ENCODE peak calls at places on chromosomes 13 and 19, in eight cellular contexts. One of them, this sample, is unnamed.

GRCh38 chr19:34253711-34254551 is 423 bp upstream of the GARRE1 start:
- DNase-seq in kidney: peak
- DNase-seq in astrocyte of the spinal cord: peak
- DNase-seq in stimulated activated CD4-positive, alpha-beta T cell treated with anti-CD3 and anti-CD28 coated beads, Interleukin-1b, Interleukin-23, amount 100 ng/mL, for 24 hours: no peak
- DNase-seq in EL: peak
- DNase-seq in BE2C: no peak
- DNase-seq in activated CD4-positive, CD25-positive, alpha-beta regulatory T cell treated with anti-CD3 and anti-CD28 coated beads, Interleukin-2, amount 50 U/mL, for 16 hours: peak
- DNase-seq in heart right ventricle: peak
- DNase-seq in this sample: no peak

GRCh38 chr19:8363803-8364771 is at the start of gene ANGPTL4:
- DNase-seq in astrocyte of the spinal cord: peak
- DNase-seq in stimulated activated CD4-positive, alpha-beta T cell treated with anti-CD3 and anti-CD28 coated beads, Interleukin-1b, Interleukin-23, amount 100 ng/mL, for 24 hours: peak
- DNase-seq in EL: peak
- DNase-seq in heart right ventricle: peak
- DNase-seq in BE2C: peak
- DNase-seq in activated CD4-positive, CD25-positive, alpha-beta regulatory T cell treated with anti-CD3 and anti-CD28 coated beads, Interleukin-2, amount 50 U/mL, for 16 hours: peak
- DNase-seq in kidney: peak
- DNase-seq in this sample: no peak

GRCh38 chr13:87042946-87043345 is 628.2 kb upstream of the SLITRK5 start:
- DNase-seq in activated CD4-positive, CD25-positive, alpha-beta regulatory T cell treated with anti-CD3 and anti-CD28 coated beads, Interleukin-2, amount 50 U/mL, for 16 hours: no peak
- DNase-seq in heart right ventricle: no peak
- DNase-seq in astrocyte of the spinal cord: peak
- DNase-seq in EL: no peak
- DNase-seq in kidney: no peak
- DNase-seq in BE2C: no peak
- DNase-seq in stimulated activated CD4-positive, alpha-beta T cell treated with anti-CD3 and anti-CD28 coated beads, Interleukin-1b, Interleukin-23, amount 100 ng/mL, for 24 hours: no peak
- DNase-seq in this sample: no peak

GRCh38 chr19:1949304-1950101 is 8.5 kb downstream of the CSNK1G2 start:
- DNase-seq in astrocyte of the spinal cord: no peak
- DNase-seq in heart right ventricle: no peak
- DNase-seq in kidney: peak
- DNase-seq in BE2C: no peak
- DNase-seq in EL: no peak
- DNase-seq in stimulated activated CD4-positive, alpha-beta T cell treated with anti-CD3 and anti-CD28 coated beads, Interleukin-1b, Interleukin-23, amount 100 ng/mL, for 24 hours: no peak
- DNase-seq in activated CD4-positive, CD25-positive, alpha-beta regulatory T cell treated with anti-CD3 and anti-CD28 coated beads, Interleukin-2, amount 50 U/mL, for 16 hours: no peak
- DNase-seq in this sample: no peak

GRCh38 chr19:47681936-47682335 is 31.3 kb upstream of the EHD2 start:
- DNase-seq in activated CD4-positive, CD25-positive, alpha-beta regulatory T cell treated with anti-CD3 and anti-CD28 coated beads, Interleukin-2, amount 50 U/mL, for 16 hours: no peak
- DNase-seq in BE2C: no peak
- DNase-seq in heart right ventricle: no peak
- DNase-seq in astrocyte of the spinal cord: no peak
- DNase-seq in EL: no peak
- DNase-seq in stimulated activated CD4-positive, alpha-beta T cell treated with anti-CD3 and anti-CD28 coated beads, Interleukin-1b, Interleukin-23, amount 100 ng/mL, for 24 hours: no peak
- DNase-seq in kidney: peak
- DNase-seq in this sample: no peak

GRCh38 chr19:30733826-30734550 is 361.8 kb downstream of the ZNF536 start:
- DNase-seq in EL: no peak
- DNase-seq in heart right ventricle: no peak
- DNase-seq in stimulated activated CD4-positive, alpha-beta T cell treated with anti-CD3 and anti-CD28 coated beads, Interleukin-1b, Interleukin-23, amount 100 ng/mL, for 24 hours: no peak
- DNase-seq in activated CD4-positive, CD25-positive, alpha-beta regulatory T cell treated with anti-CD3 and anti-CD28 coated beads, Interleukin-2, amount 50 U/mL, for 16 hours: no peak
- DNase-seq in astrocyte of the spinal cord: no peak
- DNase-seq in BE2C: no peak
- DNase-seq in kidney: no peak
- DNase-seq in this sample: no peak

GRCh38 chr13:110610955-110611595 is 4.3 kb upstream of the NAXD start:
- DNase-seq in BE2C: no peak
- DNase-seq in activated CD4-positive, CD25-positive, alpha-beta regulatory T cell treated with anti-CD3 and anti-CD28 coated beads, Interleukin-2, amount 50 U/mL, for 16 hours: no peak
- DNase-seq in kidney: no peak
- DNase-seq in EL: no peak
- DNase-seq in heart right ventricle: no peak
- DNase-seq in stimulated activated CD4-positive, alpha-beta T cell treated with anti-CD3 and anti-CD28 coated beads, Interleukin-1b, Interleukin-23, amount 100 ng/mL, for 24 hours: no peak
- DNase-seq in astrocyte of the spinal cord: no peak
- DNase-seq in this sample: peak

GRCh38 chr13:111281751-111282311 is 38.6 kb upstream of the TEX29 start:
- DNase-seq in heart right ventricle: peak
- DNase-seq in stimulated activated CD4-positive, alpha-beta T cell treated with anti-CD3 and anti-CD28 coated beads, Interleukin-1b, Interleukin-23, amount 100 ng/mL, for 24 hours: no peak
- DNase-seq in BE2C: no peak
- DNase-seq in kidney: no peak
- DNase-seq in EL: peak
- DNase-seq in astrocyte of the spinal cord: peak
- DNase-seq in activated CD4-positive, CD25-positive, alpha-beta regulatory T cell treated with anti-CD3 and anti-CD28 coated beads, Interleukin-2, amount 50 U/mL, for 16 hours: no peak
- DNase-seq in this sample: no peak

GRCh38 chr19:3852614-3853254 is 16.1 kb downstream of the ZFR2 start:
- DNase-seq in heart right ventricle: peak
- DNase-seq in kidney: no peak
- DNase-seq in stimulated activated CD4-positive, alpha-beta T cell treated with anti-CD3 and anti-CD28 coated beads, Interleukin-1b, Interleukin-23, amount 100 ng/mL, for 24 hours: no peak
- DNase-seq in BE2C: peak
- DNase-seq in activated CD4-positive, CD25-positive, alpha-beta regulatory T cell treated with anti-CD3 and anti-CD28 coated beads, Interleukin-2, amount 50 U/mL, for 16 hours: no peak
- DNase-seq in EL: peak
- DNase-seq in astrocyte of the spinal cord: peak
- DNase-seq in this sample: no peak

GRCh38 chr19:46898731-46899130 is 37.9 kb downstream of the ARHGAP35 start:
- DNase-seq in stimulated activated CD4-positive, alpha-beta T cell treated with anti-CD3 and anti-CD28 coated beads, Interleukin-1b, Interleukin-23, amount 100 ng/mL, for 24 hours: no peak
- DNase-seq in heart right ventricle: peak
- DNase-seq in EL: peak
- DNase-seq in kidney: no peak
- DNase-seq in astrocyte of the spinal cord: peak
- DNase-seq in activated CD4-positive, CD25-positive, alpha-beta regulatory T cell treated with anti-CD3 and anti-CD28 coated beads, Interleukin-2, amount 50 U/mL, for 16 hours: no peak
- DNase-seq in BE2C: no peak
- DNase-seq in this sample: no peak

GRCh38 chr19:13098291-13099072 is 4.2 kb downstream of the LYL1 start:
- DNase-seq in kidney: no peak
- DNase-seq in BE2C: no peak
- DNase-seq in activated CD4-positive, CD25-positive, alpha-beta regulatory T cell treated with anti-CD3 and anti-CD28 coated beads, Interleukin-2, amount 50 U/mL, for 16 hours: no peak
- DNase-seq in heart right ventricle: no peak
- DNase-seq in stimulated activated CD4-positive, alpha-beta T cell treated with anti-CD3 and anti-CD28 coated beads, Interleukin-1b, Interleukin-23, amount 100 ng/mL, for 24 hours: no peak
- DNase-seq in EL: peak
- DNase-seq in astrocyte of the spinal cord: peak
- DNase-seq in this sample: no peak

GRCh38 chr19:8254286-8255001 is 45.3 kb downstream of the CERS4 start:
- DNase-seq in kidney: no peak
- DNase-seq in stimulated activated CD4-positive, alpha-beta T cell treated with anti-CD3 and anti-CD28 coated beads, Interleukin-1b, Interleukin-23, amount 100 ng/mL, for 24 hours: no peak
- DNase-seq in BE2C: no peak
- DNase-seq in astrocyte of the spinal cord: no peak
- DNase-seq in EL: no peak
- DNase-seq in activated CD4-positive, CD25-positive, alpha-beta regulatory T cell treated with anti-CD3 and anti-CD28 coated beads, Interleukin-2, amount 50 U/mL, for 16 hours: no peak
- DNase-seq in heart right ventricle: no peak
- DNase-seq in this sample: no peak

GRCh38 chr19:32809254-32809653 is 60.3 kb downstream of the SLC7A9 start:
- DNase-seq in stimulated activated CD4-positive, alpha-beta T cell treated with anti-CD3 and anti-CD28 coated beads, Interleukin-1b, Interleukin-23, amount 100 ng/mL, for 24 hours: no peak
- DNase-seq in activated CD4-positive, CD25-positive, alpha-beta regulatory T cell treated with anti-CD3 and anti-CD28 coated beads, Interleukin-2, amount 50 U/mL, for 16 hours: no peak
- DNase-seq in kidney: no peak
- DNase-seq in BE2C: no peak
- DNase-seq in heart right ventricle: no peak
- DNase-seq in astrocyte of the spinal cord: no peak
- DNase-seq in EL: no peak
- DNase-seq in this sample: no peak

GRCh38 chr13:19158006-19158405 is 23.6 kb downstream of the TUBA3C start:
- DNase-seq in heart right ventricle: no peak
- DNase-seq in stimulated activated CD4-positive, alpha-beta T cell treated with anti-CD3 and anti-CD28 coated beads, Interleukin-1b, Interleukin-23, amount 100 ng/mL, for 24 hours: no peak
- DNase-seq in EL: no peak
- DNase-seq in kidney: peak
- DNase-seq in activated CD4-positive, CD25-positive, alpha-beta regulatory T cell treated with anti-CD3 and anti-CD28 coated beads, Interleukin-2, amount 50 U/mL, for 16 hours: no peak
- DNase-seq in astrocyte of the spinal cord: no peak
- DNase-seq in BE2C: no peak
- DNase-seq in this sample: no peak

GRCh38 chr19:29676586-29676985 is 11.3 kb downstream of the PLEKHF1 start:
- DNase-seq in kidney: peak
- DNase-seq in heart right ventricle: peak
- DNase-seq in stimulated activated CD4-positive, alpha-beta T cell treated with anti-CD3 and anti-CD28 coated beads, Interleukin-1b, Interleukin-23, amount 100 ng/mL, for 24 hours: no peak
- DNase-seq in BE2C: no peak
- DNase-seq in EL: no peak
- DNase-seq in astrocyte of the spinal cord: no peak
- DNase-seq in activated CD4-positive, CD25-positive, alpha-beta regulatory T cell treated with anti-CD3 and anti-CD28 coated beads, Interleukin-2, amount 50 U/mL, for 16 hours: no peak
- DNase-seq in this sample: no peak